ENCODE peak calls at places on chromosomes 16 and 17, in five cellular contexts. B is thoracic aorta, N is mesendoderm, J is left ventricle myocardium inferior, U is WERI-Rb-1. X is an unnamed sample. For H3K27me3, the result is how much of the 10 kb centered on the place peaks cover.

GRCh38 chr16:4603624-4604170 is 11.0 kb downstream of the UBALD1 start:
- DNase-seq in U (no peak), N (no peak), B (no peak), J (no peak), X (no peak)

GRCh38 chr17:37828313-37829124 is 83.7 kb upstream of the HNF1B start:
- DNase-seq in B (no peak), U (no peak), N (peak), J (no peak), X (no peak)

GRCh38 chr16:10827691-10828341 is 9.2 kb upstream of the TVP23A start:
- DNase-seq in B (peak), U (no peak), N (no peak), J (peak), X (peak)

GRCh38 chr17:28946239-28946638 is 5.1 kb downstream of the PHF12 start:
- DNase-seq in U (no peak), N (no peak), J (no peak), B (no peak), X (no peak)

GRCh38 chr16:87350031-87350430 is 32.8 kb upstream of the C16orf95 start:
- DNase-seq in B (no peak), J (no peak), U (no peak), N (no peak), X (no peak)

GRCh38 chr16:87939562-87940423 is 3.5 kb upstream of the CA5A start:
- DNase-seq in N (peak), J (no peak), B (no peak), U (no peak), X (no peak)

GRCh38 chr17:76153640-76154039 is 12.6 kb upstream of the FOXJ1 start:
- DNase-seq in B (no peak), N (peak), U (peak), J (no peak), X (no peak)

GRCh38 chr17:69286257-69286656 is 40.7 kb downstream of the ABCA5 start:
- DNase-seq in N (no peak), B (no peak), U (no peak), J (no peak), X (no peak)

GRCh38 chr16:27405546-27406451 is 3.8 kb downstream of the IL21R start:
- DNase-seq in J (no peak), U (no peak), N (no peak), B (no peak), X (no peak)

GRCh38 chr17:49379926-49380325 is 17.9 kb upstream of the ZNF652 start:
- DNase-seq in U (no peak), N (no peak), B (no peak), J (no peak), X (no peak)

GRCh38 chr17:44134752-44135568 is 6.8 kb upstream of the HROB start:
- DNase-seq in U (no peak), B (no peak), J (no peak), N (no peak), X (no peak)

GRCh38 chr16:49273771-49274170 is 7.9 kb downstream of the CBLN1 start:
- DNase-seq in U (no peak), N (no peak), J (no peak), B (no peak), X (no peak)

GRCh38 chr16:49269231-49269630 is 12.4 kb downstream of the CBLN1 start:
- DNase-seq in U (no peak), J (no peak), N (no peak), B (no peak), X (no peak)

GRCh38 chr16:49271363-49271762 is 10.3 kb downstream of the CBLN1 start:
- DNase-seq in U (no peak), B (no peak), N (no peak), J (no peak), X (no peak)

DNA sequence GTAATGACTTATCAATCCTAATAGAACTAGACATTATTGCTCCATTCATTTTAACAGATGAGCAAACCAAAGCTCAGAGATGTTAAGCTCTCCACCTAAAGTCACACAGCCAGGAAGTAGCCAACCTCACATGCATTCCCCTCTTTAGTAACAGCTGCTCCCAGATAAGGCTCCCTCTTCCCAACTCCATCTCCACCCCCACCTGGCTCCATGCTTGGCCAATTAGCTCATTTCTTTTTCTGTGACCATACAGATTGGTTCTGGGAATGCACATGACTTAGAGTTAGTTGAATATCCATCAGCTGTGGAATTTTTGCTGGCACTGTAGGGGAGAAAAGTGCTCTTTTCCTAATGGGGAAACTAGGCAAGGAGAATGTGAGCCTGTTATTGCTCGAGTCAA is 13.0 kb downstream of the CBLN1 start:
- DNase-seq in B (no peak), U (no peak), J (no peak), N (peak), X (no peak)
- H3K27me3 ChIP-seq in B (under half), U (under half), J (half or more), N (under half), X (under half)

GRCh38 chr17:6191405-6192095 is 121.4 kb downstream of the WSCD1 start:
- DNase-seq in J (no peak), U (no peak), B (no peak), N (no peak), X (no peak)
- H3K4me3 ChIP-seq in J (no peak), U (no peak), B (no peak), N (no peak), X (no peak)

GRCh38 chr17:77836557-77837041 is 121.9 kb upstream of the TNRC6C start:
- DNase-seq in B (no peak), U (no peak), J (no peak), N (no peak), X (no peak)
- H3K27ac ChIP-seq in B (no peak), U (no peak), J (peak), N (no peak), X (no peak)

GRCh38 chr16:1031666-1032065 is 40.9 kb upstream of the SSTR5 start:
- DNase-seq in B (no peak), J (no peak), U (no peak), N (no peak), X (no peak)
- H3K27me3 ChIP-seq in B (under half), J (half or more), U (under half), N (under half), X (under half)

GRCh38 chr17:62781826-62782225 is 26.3 kb downstream of the MARCHF10 start:
- DNase-seq in U (no peak), J (no peak), N (no peak), B (no peak), X (no peak)

GRCh38 chr17:62780273-62780672 is 27.8 kb downstream of the MARCHF10 start:
- DNase-seq in N (no peak), J (peak), B (peak), U (no peak), X (no peak)

GRCh38 chr17:62780951-62781350 is 27.2 kb downstream of the MARCHF10 start:
- DNase-seq in B (no peak), J (no peak), N (no peak), U (no peak), X (no peak)

GRCh38 chr17:62781356-62781755 is 26.8 kb downstream of the MARCHF10 start:
- DNase-seq in B (no peak), U (no peak), N (no peak), J (no peak), X (no peak)

GRCh38 chr17:62778990-62779681 is 29.0 kb downstream of the MARCHF10 start:
- DNase-seq in N (no peak), B (no peak), U (peak), J (no peak), X (peak)
- H3K4me3 ChIP-seq in N (no peak), B (no peak), U (no peak), J (no peak), X (peak)

DNA sequence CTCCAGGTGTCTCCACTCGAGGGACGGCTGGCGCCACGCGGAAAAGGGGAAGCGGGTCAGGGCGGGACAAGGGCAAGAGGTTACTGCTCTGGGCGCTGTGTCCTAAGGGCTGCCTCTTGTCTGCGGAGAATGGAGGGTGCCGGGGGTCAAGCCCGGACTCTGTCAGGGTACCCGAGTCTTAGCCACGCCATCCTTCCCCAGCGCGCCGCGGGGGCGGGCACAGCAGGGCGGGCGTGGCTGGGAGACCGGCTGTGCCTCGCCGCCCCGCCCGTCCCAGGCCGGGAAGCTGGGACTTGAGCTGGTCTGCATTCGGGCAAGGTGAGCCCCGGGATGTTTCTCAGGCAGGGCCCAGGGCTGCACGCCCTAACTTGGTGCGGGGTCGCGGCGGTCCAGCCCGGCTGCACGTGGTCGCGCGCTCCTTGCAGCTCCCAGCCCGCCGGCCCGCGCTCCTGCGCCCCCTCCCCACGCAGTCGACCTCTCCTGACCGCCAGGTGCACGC is 6.2 kb upstream of the ACTG1 start:
- DNase-seq in N (peak), U (no peak), B (no peak), J (peak), X (no peak)
- H3K27ac ChIP-seq in N (no peak), U (peak), B (peak), J (peak), X (peak)

GRCh38 chr17:30230596-30231125 is 4.8 kb downstream of the SLC6A4 start:
- DNase-seq in U (no peak), N (no peak), J (no peak), B (no peak), X (no peak)
- H3K27me3 ChIP-seq in U (under half), N (under half), J (under half), B (under half), X (half or more)

GRCh38 chr16:30571444-30572322 is at the start of gene ZNF688:
- DNase-seq in B (peak), J (peak), N (peak), U (peak), X (peak)
- H3K4me3 ChIP-seq in B (peak), J (peak), N (peak), U (peak), X (peak)

DNA sequence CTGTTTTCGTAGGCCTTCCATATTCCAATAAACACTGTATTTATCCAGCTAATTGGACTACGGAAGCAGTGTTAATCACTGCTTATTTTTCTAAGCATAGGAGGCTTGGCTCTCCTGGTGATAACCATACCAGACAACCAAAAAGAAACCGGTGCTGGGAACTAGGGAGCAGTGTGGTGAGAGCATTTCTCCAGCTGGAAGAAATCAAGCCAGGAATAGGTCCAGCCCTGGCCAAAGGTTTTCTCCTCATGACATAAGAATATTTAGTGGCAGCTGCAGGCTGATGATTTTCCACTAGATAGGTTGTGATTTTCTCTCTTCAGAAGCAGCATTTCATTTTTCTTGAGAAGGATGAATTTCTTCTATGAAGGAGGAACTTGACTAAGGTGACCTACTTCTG is 141.5 kb downstream of the TRIM37 start:
- DNase-seq in N (no peak), J (no peak), U (no peak), B (no peak), X (no peak)
- H3K27ac ChIP-seq in N (no peak), J (no peak), U (no peak), B (no peak), X (no peak)

X was measured in AG04450.